ENCODE peak calls at places on chromosomes 7 and 10, in four cellular contexts. Q is upper lobe of right lung, A is transverse colon, C is GM23338. E is an unnamed sample.

GRCh38 chr10:102646610-102647432 is 2.5 kb downstream of the TRIM8 start:
- DNase-seq in Q (peak), A (peak), C (no peak), E (peak)

GRCh38 chr10:105585753-105586152 is 944.7 kb downstream of the SORCS3 start:
- DNase-seq in Q (no peak), A (no peak), C (peak), E (peak)

GRCh38 chr10:43304079-43304686 is 37.3 kb upstream of the RASGEF1A start:
- DNase-seq in Q (no peak), A (no peak), C (no peak), E (no peak)

GRCh38 chr10:485776-486572 is 203.5 kb downstream of the DIP2C start:
- DNase-seq in Q (peak), A (no peak), C (no peak), E (no peak)

GRCh38 chr10:95759233-95759826 is 3.4 kb downstream of the ENTPD1 start:
- DNase-seq in Q (no peak), A (no peak), C (no peak), E (no peak)

GRCh38 chr7:155951554-155952158 is 139.4 kb upstream of the SHH start:
- DNase-seq in Q (no peak), A (peak), C (no peak), E (peak)

GRCh38 chr10:132906836-132907235 is 35.5 kb downstream of the CFAP46 start:
- DNase-seq in Q (peak), A (no peak), C (no peak), E (no peak)

GRCh38 chr10:82037076-82037475 is 162.1 kb downstream of the NRG3 start:
- DNase-seq in Q (no peak), A (no peak), C (no peak), E (no peak)

GRCh38 chr7:150975536-150976285 is 2.4 kb downstream of the KCNH2 start:
- DNase-seq in Q (no peak), A (no peak), C (no peak), E (no peak)

GRCh38 chr7:38235606-38236005 is 37.8 kb downstream of the TARP start:
- DNase-seq in Q (no peak), A (no peak), C (no peak), E (no peak)

GRCh38 chr7:28406192-28406591 is 6.1 kb upstream of the CREB5 start:
- DNase-seq in Q (no peak), A (no peak), C (peak), E (no peak)
- H3K27ac ChIP-seq in Q (no peak), A (no peak), C (no peak), E (peak)

GRCh38 chr10:5567477-5567876 is 42.7 kb downstream of the CALML3 start:
- DNase-seq in Q (no peak), A (no peak), C (no peak), E (no peak)
- H3K27ac ChIP-seq in Q (no peak), A (no peak), C (no peak), E (peak)

DNA sequence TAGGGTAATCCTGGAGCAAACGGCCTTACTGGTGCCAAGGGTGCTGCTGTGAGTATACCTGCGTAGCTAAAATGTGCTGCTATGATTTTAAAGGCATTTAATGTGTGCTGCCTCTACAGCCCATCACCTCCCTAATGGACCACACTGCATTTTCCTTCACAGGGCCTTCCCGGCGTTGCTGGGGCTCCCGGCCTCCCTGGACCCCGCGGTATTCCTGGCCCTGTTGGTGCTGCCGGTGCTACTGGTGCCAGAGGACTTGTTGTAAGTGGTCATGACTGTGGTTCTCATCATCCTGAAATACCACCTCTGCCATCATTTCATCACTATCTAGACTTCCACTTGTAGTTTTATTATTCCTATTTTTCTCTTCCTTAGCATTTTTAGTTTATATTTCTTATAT is 14.9 kb downstream of the COL1A2 start:
- DNase-seq in Q (no peak), A (no peak), C (no peak), E (no peak)
- H3K27ac ChIP-seq in Q (no peak), A (no peak), C (no peak), E (no peak)

GRCh38 chr7:122303522-122303970 is 1.0 kb downstream of the FEZF1 start:
- DNase-seq in Q (no peak), A (no peak), C (peak), E (no peak)

GRCh38 chr7:122304996-122305421 is 459 bp upstream of the FEZF1 start:
- DNase-seq in Q (no peak), A (no peak), C (peak), E (no peak)

GRCh38 chr7:122304604-122304975 is at the start of gene FEZF1:
- DNase-seq in Q (no peak), A (no peak), C (peak), E (no peak)

GRCh38 chr7:122302826-122303521 is 1.6 kb downstream of the FEZF1 start:
- DNase-seq in Q (no peak), A (no peak), C (no peak), E (no peak)

DNA sequence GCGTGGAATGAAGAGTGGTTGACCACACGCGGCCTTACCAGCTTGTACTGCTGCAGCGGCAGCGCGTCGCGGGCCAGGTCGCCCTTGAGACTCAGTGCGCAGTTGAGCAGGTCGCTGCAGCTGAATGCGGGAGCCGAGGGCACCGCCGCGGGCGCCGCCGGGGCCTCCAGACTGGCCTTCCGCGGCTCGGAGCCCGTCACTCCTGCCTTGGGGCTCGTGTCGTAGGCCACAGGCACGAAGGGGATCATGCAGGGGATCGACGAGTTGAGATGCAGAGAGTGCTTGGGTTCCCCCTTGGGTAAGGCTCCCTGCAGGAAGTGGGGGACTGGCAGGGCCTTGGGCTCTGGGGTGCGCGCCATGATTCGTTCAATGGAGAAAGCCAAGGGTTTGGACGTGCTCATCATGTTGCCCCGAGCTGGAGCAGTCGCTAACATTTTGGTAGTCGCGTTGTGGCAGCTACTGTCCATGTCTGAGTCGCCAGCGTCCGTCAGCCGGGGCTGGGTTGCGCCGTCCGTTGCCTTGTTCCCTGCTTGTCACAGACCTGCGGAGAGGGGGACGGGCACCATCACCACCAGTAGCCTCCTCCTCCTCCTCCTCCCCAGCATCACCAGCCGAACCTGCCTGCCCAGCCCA is 463 bp downstream of the FEZF1 start:
- DNase-seq in Q (no peak), A (no peak), C (peak), E (no peak)
- H3K27ac ChIP-seq in Q (no peak), A (no peak), C (no peak), E (no peak)

GRCh38 chr7:351681-352480 is 61.9 kb downstream of the FOXL3 start:
- DNase-seq in Q (no peak), A (no peak), C (no peak), E (no peak)

GRCh38 chr7:348962-349755 is 59.2 kb downstream of the FOXL3 start:
- DNase-seq in Q (no peak), A (no peak), C (no peak), E (no peak)

GRCh38 chr7:353746-354325 is 63.9 kb downstream of the FOXL3 start:
- DNase-seq in Q (no peak), A (no peak), C (no peak), E (peak)

GRCh38 chr7:348480-348844 is 58.5 kb downstream of the FOXL3 start:
- DNase-seq in Q (no peak), A (no peak), C (no peak), E (no peak)

GRCh38 chr7:351256-351655 is 61.3 kb downstream of the FOXL3 start:
- DNase-seq in Q (no peak), A (no peak), C (no peak), E (no peak)
- H3K27ac ChIP-seq in Q (peak), A (no peak), C (no peak), E (no peak)

GRCh38 chr7:135499818-135500217 is 10.1 kb downstream of the CNOT4 start:
- DNase-seq in Q (no peak), A (no peak), C (no peak), E (no peak)
- H3K27ac ChIP-seq in Q (no peak), A (no peak), C (no peak), E (no peak)

GRCh38 chr10:74934100-74934812 is 107.9 kb downstream of the KAT6B start:
- DNase-seq in Q (no peak), A (no peak), C (no peak), E (no peak)
- H3K27ac ChIP-seq in Q (no peak), A (no peak), C (peak), E (no peak)

DNA sequence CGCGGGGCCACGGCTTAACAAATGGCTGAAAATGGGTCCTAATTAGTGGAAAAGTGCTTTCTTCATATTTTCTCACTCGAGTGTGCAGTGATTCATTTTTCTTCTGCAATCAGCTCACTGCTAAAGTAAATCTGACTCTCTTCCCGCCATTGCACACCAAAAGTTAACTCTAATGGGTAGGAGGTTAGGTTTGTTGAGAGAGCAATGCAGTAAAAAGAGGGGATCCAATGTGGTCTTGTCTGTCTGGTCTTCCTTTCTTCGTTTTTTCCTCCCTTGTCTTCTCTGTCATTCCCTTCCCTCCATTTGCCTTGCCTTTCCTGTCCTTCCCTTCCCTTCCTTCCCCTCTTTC is 4.6 kb downstream of the IKZF1 start:
- DNase-seq in Q (no peak), A (no peak), C (no peak), E (no peak)
- H3K27ac ChIP-seq in Q (peak), A (peak), C (no peak), E (no peak)